ENCODE peak calls at places on chromosomes 13 and 19, in five cellular contexts. R is CD4-positive, CD25-positive, alpha-beta regulatory T cell; U is GM18507; O is H9; Z is aorta. Q is an unnamed sample.

GRCh38 chr19:35509018-35509652 is 4.3 kb downstream of the DMKN start:
- DNase-seq in U (peak; percentile 32), O (peak; percentile 79), R (peak; percentile 41), Z (no peak), Q (peak; percentile 39)

GRCh38 chr13:43782686-43783085 is 4.1 kb downstream of the ENOX1 start:
- DNase-seq in Z (no peak), U (no peak), O (no peak), R (no peak), Q (no peak)

GRCh38 chr13:35729926-35730627 is 253.6 kb upstream of the MAB21L1 start:
- DNase-seq in U (no peak), Z (no peak), O (no peak), R (no peak), Q (no peak)

GRCh38 chr13:112325941-112326645 is 50.1 kb upstream of the SPACA7 start:
- DNase-seq in Z (peak; percentile 77), U (no peak), R (no peak), O (no peak), Q (no peak)

GRCh38 chr13:78609464-78610205 is 6.3 kb upstream of the POU4F1 start:
- DNase-seq in U (no peak), Z (peak; percentile 75), R (no peak), O (peak; percentile 72), Q (no peak)

GRCh38 chr13:44106231-44107152 is 226.8 kb downstream of the LACC1 start:
- DNase-seq in U (no peak), O (no peak), Z (no peak), R (no peak), Q (no peak)

GRCh38 chr13:40236566-40237168 is 429.8 kb downstream of the FOXO1 start:
- DNase-seq in O (no peak), Z (peak; percentile 78), R (no peak), U (no peak), Q (no peak)

GRCh38 chr19:18156841-18157464 is 4.0 kb downstream of the PIK3R2 start:
- DNase-seq in R (no peak), U (no peak), O (no peak), Z (peak; percentile 93), Q (no peak)

GRCh38 chr19:3518231-3518630 is 12.1 kb downstream of the FZR1 start:
- DNase-seq in O (peak; percentile 68), R (no peak), U (no peak), Z (no peak), Q (no peak)

GRCh38 chr19:54415208-54415900 is at the start of gene TTYH1:
- DNase-seq in O (peak; percentile 62), R (no peak), U (no peak), Z (no peak), Q (no peak)

GRCh38 chr19:48043675-48044258 is at the start of gene CABP5:
- DNase-seq in U (no peak), Z (no peak), O (no peak), R (no peak), Q (no peak)

GRCh38 chr13:98507060-98507797 is 69.7 kb downstream of the STK24 start:
- DNase-seq in R (no peak), Z (peak; percentile 89), O (no peak), U (no peak), Q (no peak)

GRCh38 chr13:29740961-29741360 is 109.5 kb downstream of the UBL3 start:
- DNase-seq in O (no peak), R (no peak), U (no peak), Z (no peak), Q (no peak)

GRCh38 chr19:48456864-48457263 is 1.5 kb downstream of the KCNJ14 start:
- DNase-seq in O (no peak), Z (no peak), U (no peak), R (no peak), Q (no peak)